ENCODE peak calls at places on chromosomes 7 and 10, in four cellular contexts. B is A549, K is H1, C is foreskin keratinocyte. N is an unnamed sample.

GRCh38 chr7:4665661-4666060 is 16.4 kb upstream of the FOXK1 start:
- DNase-seq in B (peak), K (no peak), C (no peak), N (no peak)

GRCh38 chr10:58052772-58053171 is 214.9 kb downstream of the IPMK start:
- DNase-seq in B (no peak), K (no peak), C (no peak), N (no peak)

GRCh38 chr7:16822029-16822428 is 17.2 kb upstream of the AGR2 start:
- DNase-seq in B (peak), K (no peak), C (no peak), N (no peak)

GRCh38 chr7:2944729-2945128 is 98.9 kb downstream of the CARD11 start:
- DNase-seq in B (no peak), K (no peak), C (no peak), N (no peak)

GRCh38 chr10:7153750-7154149 is 257.1 kb downstream of the SFMBT2 start:
- DNase-seq in B (peak), K (no peak), C (peak), N (no peak)

GRCh38 chr10:118259288-118259906 is 82.7 kb downstream of the FAM204A start:
- DNase-seq in B (peak), K (peak), C (no peak), N (peak)

GRCh38 chr7:8035190-8035589 is 66.6 kb downstream of the GLCCI1 start:
- DNase-seq in B (no peak), K (peak), C (no peak), N (no peak)

GRCh38 chr10:865924-866576 is 65.5 kb downstream of the LARP4B start:
- DNase-seq in B (no peak), K (no peak), C (no peak), N (no peak)

GRCh38 chr10:69506834-69507643 is 55.8 kb downstream of the TSPAN15 start:
- DNase-seq in B (peak), K (no peak), C (no peak), N (no peak)

GRCh38 chr10:14665304-14665703 is 109.4 kb downstream of the FAM107B start:
- DNase-seq in B (peak), K (no peak), C (peak), N (peak)

GRCh38 chr10:43132796-43133195 is 5.4 kb upstream of the CSGALNACT2 start:
- DNase-seq in B (no peak), K (no peak), C (no peak), N (no peak)

GRCh38 chr7:86926732-86927131 is 132.7 kb downstream of the ELAPOR2 start:
- DNase-seq in B (peak), K (no peak), C (peak), N (peak)

GRCh38 chr10:86251426-86251825 is 115.2 kb downstream of the GRID1 start:
- DNase-seq in B (no peak), K (no peak), C (no peak), N (no peak)

GRCh38 chr10:16519908-16520861 is 1.5 kb downstream of the C1QL3 start:
- DNase-seq in B (no peak), K (peak), C (no peak), N (no peak)

GRCh38 chr10:47095211-47095610 is 184.0 kb downstream of the PTPN20 start:
- DNase-seq in B (no peak), K (no peak), C (no peak), N (no peak)

GRCh38 chr10:774661-775244 is 85.3 kb upstream of the DIP2C start:
- DNase-seq in B (no peak), K (no peak), C (no peak), N (no peak)

GRCh38 chr7:78301361-78301760 is 502.8 kb downstream of the PHTF2 start:
- DNase-seq in B (no peak), K (no peak), C (peak), N (no peak)

GRCh38 chr10:43120948-43121290 is 17.3 kb upstream of the CSGALNACT2 start:
- DNase-seq in B (no peak), K (no peak), C (no peak), N (no peak)

GRCh38 chr10:108427081-108427480 is 1262.6 kb upstream of the SORCS1 start:
- DNase-seq in B (no peak), K (no peak), C (no peak), N (no peak)

GRCh38 chr7:67590649-67591048 is 594.0 kb downstream of the TYW1 start:
- DNase-seq in B (no peak), K (no peak), C (no peak), N (no peak)

GRCh38 chr7:67593807-67594206 is 597.2 kb downstream of the TYW1 start:
- DNase-seq in B (no peak), K (no peak), C (no peak), N (no peak)

GRCh38 chr7:67598469-67598868 is 601.8 kb downstream of the TYW1 start:
- DNase-seq in B (no peak), K (no peak), C (no peak), N (no peak)

GRCh38 chr7:67595421-67595820 is 598.8 kb downstream of the TYW1 start:
- DNase-seq in B (no peak), K (no peak), C (no peak), N (no peak)
- TF ChIP-seq CTCF in B (no peak), K (no peak), C (no peak), N (no peak)

GRCh38 chr7:954330-955238 is at the start of gene ADAP1:
- DNase-seq in B (peak), K (no peak), C (no peak), N (peak)
- H3K27ac ChIP-seq in B (peak), K (no peak), C (no peak), N (no peak)

GRCh38 chr7:140327261-140327661 is 71.1 kb downstream of the SLC37A3 start:
- DNase-seq in B (no peak), K (no peak), C (no peak), N (no peak)
- TF ChIP-seq CTCF in B (no peak), K (no peak), C (no peak), N (no peak)

GRCh38 chr10:102610499-102610898 is 33.8 kb upstream of the TRIM8 start:
- DNase-seq in B (no peak), K (no peak), C (no peak), N (no peak)
- H3K27ac ChIP-seq in B (no peak), K (no peak), C (no peak), N (no peak)

GRCh38 chr10:97099868-97100267 is 85.9 kb downstream of the SLIT1 start:
- DNase-seq in B (no peak), K (no peak), C (no peak), N (no peak)

GRCh38 chr10:97101166-97101940 is 84.4 kb downstream of the SLIT1 start:
- DNase-seq in B (no peak), K (no peak), C (no peak), N (no peak)

GRCh38 chr10:97102441-97102840 is 83.3 kb downstream of the SLIT1 start:
- DNase-seq in B (no peak), K (no peak), C (no peak), N (no peak)

GRCh38 chr10:97099089-97099488 is 86.7 kb downstream of the SLIT1 start:
- DNase-seq in B (no peak), K (no peak), C (no peak), N (no peak)

GRCh38 chr10:97100657-97101056 is 85.1 kb downstream of the SLIT1 start:
- DNase-seq in B (no peak), K (no peak), C (no peak), N (no peak)
- TF ChIP-seq CTCF in B (no peak), K (no peak), C (no peak), N (no peak)

DNA sequence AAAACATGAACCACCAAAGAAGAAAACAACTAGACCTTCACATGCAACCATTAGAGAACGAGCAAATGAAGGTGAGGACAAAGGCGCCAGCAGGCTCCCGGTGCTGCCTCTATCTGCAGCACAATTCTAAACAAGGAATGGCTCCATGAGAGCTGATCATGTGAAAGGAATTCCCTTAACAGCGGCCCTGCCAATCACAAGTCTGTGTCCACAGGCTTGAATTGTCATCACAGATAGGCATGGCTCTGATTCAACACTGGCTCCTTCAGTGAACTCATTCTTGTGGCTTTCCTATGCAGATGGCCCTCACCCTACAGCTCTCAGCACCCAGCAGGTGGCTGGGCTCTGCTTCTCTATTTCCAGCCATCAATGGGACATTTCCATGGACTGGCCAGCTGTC is 36.3 kb downstream of the LAMB1 start:
- DNase-seq in B (peak), K (no peak), C (peak), N (no peak)
- H3K27ac ChIP-seq in B (peak), K (no peak), C (no peak), N (no peak)

DNA sequence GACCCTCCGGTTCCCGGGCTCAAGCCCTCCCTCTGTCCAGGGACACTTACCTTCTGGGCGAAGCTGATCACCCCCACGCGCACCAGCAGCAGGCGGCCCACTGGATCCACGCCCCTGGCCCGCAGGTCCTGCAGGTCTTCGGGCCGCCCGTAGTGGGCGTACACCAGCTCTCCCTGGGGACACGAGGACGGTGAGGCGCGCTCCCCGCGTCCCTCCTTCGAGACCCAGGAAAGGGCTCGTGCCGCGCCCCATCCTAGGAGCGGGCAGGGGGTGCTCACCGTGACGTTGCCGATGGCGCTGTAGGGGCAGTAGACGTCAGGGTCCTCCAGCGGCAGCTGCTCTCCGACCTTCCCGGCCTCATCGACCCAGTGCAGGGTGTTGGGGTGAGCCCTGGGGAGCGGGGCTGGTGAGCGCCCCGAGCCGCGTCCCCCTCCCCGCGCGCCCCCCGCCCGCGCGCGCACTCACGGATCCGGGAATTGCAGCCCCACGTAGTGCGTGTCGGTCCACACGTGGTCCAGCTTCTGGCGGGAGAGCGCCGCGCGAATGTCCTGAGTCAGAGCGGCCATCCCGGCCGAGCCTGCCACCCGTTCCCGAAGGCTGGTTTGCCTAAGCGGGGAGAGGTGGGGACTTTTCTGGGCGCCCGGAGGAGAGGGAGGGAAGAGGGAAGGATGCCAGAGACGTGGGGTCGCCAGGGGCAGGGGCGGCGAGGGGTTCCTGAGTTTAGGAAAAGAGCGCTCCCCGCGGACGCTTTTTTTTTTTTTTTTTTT is 8.2 kb downstream of the TFR2 start:
- DNase-seq in B (peak), K (peak), C (no peak), N (peak)
- TF ChIP-seq CTCF in B (peak), K (peak), C (peak), N (peak)

GRCh38 chr10:77643795-77644468 is 6.3 kb upstream of the KCNMA1 start:
- DNase-seq in B (peak), K (peak), C (no peak), N (peak)

GRCh38 chr10:77639756-77640155 is 2.1 kb upstream of the KCNMA1 start:
- DNase-seq in B (no peak), K (no peak), C (no peak), N (no peak)

GRCh38 chr10:77640167-77640566 is 2.6 kb upstream of the KCNMA1 start:
- DNase-seq in B (no peak), K (no peak), C (no peak), N (no peak)

GRCh38 chr10:77641788-77642397 is 4.3 kb upstream of the KCNMA1 start:
- DNase-seq in B (peak), K (peak), C (no peak), N (peak)

DNA sequence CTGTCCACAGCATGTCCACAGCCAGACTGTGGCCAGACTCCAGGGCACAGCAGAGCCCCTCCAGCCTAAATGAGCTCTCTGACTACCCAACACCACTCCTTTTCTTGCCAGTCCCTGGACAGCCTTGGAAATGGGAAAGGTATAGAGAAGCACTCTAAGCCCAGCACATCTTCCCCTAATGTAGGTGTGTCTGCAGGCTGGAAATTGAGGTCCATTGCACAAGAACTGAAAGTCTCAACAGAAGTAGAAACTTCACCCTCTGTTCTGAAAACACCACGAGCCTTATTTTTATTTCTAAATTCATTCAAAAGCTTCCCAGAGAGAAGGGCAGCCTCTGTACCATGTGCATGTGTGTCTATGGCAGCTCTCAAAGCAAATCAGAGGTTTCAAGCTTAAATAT is 3.7 kb upstream of the KCNMA1 start:
- DNase-seq in B (no peak), K (no peak), C (no peak), N (no peak)
- H3K27ac ChIP-seq in B (peak), K (no peak), C (no peak), N (no peak)

DNA sequence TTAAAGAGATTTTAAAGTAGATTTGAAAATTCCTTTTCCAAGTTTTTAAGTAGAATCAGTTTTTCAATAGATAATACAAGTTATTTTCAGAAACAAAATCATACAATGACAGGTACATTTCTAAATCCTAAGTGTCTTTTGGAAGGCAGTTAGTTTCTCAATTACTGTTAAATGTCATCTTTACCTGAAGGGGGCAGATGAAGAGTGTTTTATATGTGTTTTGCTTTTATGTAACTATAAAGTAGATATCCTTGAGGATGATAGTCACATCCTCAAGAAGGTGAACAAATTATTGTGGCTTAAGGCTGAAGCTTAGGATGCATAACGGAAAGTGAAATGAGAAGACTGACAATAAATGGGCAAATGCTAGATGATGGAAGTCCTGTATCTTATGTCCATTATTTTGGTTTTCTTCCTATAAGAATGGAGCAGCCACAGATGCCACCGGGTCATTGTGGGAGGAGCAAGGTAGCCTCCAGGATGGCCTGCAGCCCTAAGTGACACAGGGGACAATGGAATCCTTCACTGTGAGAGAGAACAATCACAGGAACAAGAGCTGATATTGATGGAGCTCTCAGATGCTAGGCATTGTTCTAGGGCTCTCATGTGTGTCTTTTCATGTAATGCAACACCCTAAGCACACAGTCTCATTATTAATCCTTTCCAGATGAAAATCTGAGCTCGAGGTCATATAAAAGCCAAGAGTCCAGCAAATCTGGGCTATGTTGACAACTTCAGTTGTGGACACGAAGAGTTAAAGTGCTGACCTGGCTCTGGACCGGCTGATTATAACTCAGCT is 14.1 kb upstream of the MKX start:
- DNase-seq in B (no peak), K (no peak), C (no peak), N (no peak)
- TF ChIP-seq CTCF in B (no peak), K (no peak), C (peak), N (no peak)